ENCODE peak calls at places on chromosomes 5 and 9, in six cellular contexts. One of them, this sample, is unnamed.

GRCh38 chr9:76634356-76635054 is 129.7 kb upstream of the PCA3 start:
- DNase-seq in stimulated activated CD4-positive, alpha-beta T cell treated with anti-CD3 and anti-CD28 coated beads, TNF-alpha, amount 100 ng/mL, for 1 hour: no peak
- DNase-seq in HTR-8/SVneo: no peak
- DNase-seq in ELR: no peak
- DNase-seq in NCI-H1694 treated with DMSO at 0.1 percent for 48 hours: no peak
- DNase-seq in mucosa of descending colon: no peak
- DNase-seq in this sample: no peak

GRCh38 chr9:132169672-132170392 is 8.0 kb downstream of the NTNG2 start:
- DNase-seq in ELR: peak; percentile 64
- DNase-seq in stimulated activated CD4-positive, alpha-beta T cell treated with anti-CD3 and anti-CD28 coated beads, TNF-alpha, amount 100 ng/mL, for 1 hour: peak; percentile 6
- DNase-seq in HTR-8/SVneo: peak; percentile 64
- DNase-seq in mucosa of descending colon: peak; percentile 63
- DNase-seq in NCI-H1694 treated with DMSO at 0.1 percent for 48 hours: peak; percentile 54
- DNase-seq in this sample: no peak

GRCh38 chr5:141598389-141599360 is 20.1 kb downstream of the DIAPH1 start:
- DNase-seq in HTR-8/SVneo: no peak
- DNase-seq in ELR: peak; percentile 43
- DNase-seq in NCI-H1694 treated with DMSO at 0.1 percent for 48 hours: no peak
- DNase-seq in stimulated activated CD4-positive, alpha-beta T cell treated with anti-CD3 and anti-CD28 coated beads, TNF-alpha, amount 100 ng/mL, for 1 hour: no peak
- DNase-seq in mucosa of descending colon: no peak
- DNase-seq in this sample: no peak

GRCh38 chr9:133534346-133535284 is at the start of gene ADAMTSL2:
- DNase-seq in mucosa of descending colon: no peak
- DNase-seq in HTR-8/SVneo: no peak
- DNase-seq in ELR: peak; percentile 39
- DNase-seq in stimulated activated CD4-positive, alpha-beta T cell treated with anti-CD3 and anti-CD28 coated beads, TNF-alpha, amount 100 ng/mL, for 1 hour: peak; percentile 36
- DNase-seq in NCI-H1694 treated with DMSO at 0.1 percent for 48 hours: peak; percentile 58
- DNase-seq in this sample: peak; percentile 68

GRCh38 chr9:126158591-126159519 is 167.8 kb upstream of the MVB12B start:
- DNase-seq in HTR-8/SVneo: no peak
- DNase-seq in mucosa of descending colon: no peak
- DNase-seq in stimulated activated CD4-positive, alpha-beta T cell treated with anti-CD3 and anti-CD28 coated beads, TNF-alpha, amount 100 ng/mL, for 1 hour: no peak
- DNase-seq in NCI-H1694 treated with DMSO at 0.1 percent for 48 hours: no peak
- DNase-seq in ELR: no peak
- DNase-seq in this sample: no peak

GRCh38 chr9:127754761-127755557 is 19.9 kb upstream of the TOR2A start:
- DNase-seq in HTR-8/SVneo: no peak
- DNase-seq in mucosa of descending colon: no peak
- DNase-seq in stimulated activated CD4-positive, alpha-beta T cell treated with anti-CD3 and anti-CD28 coated beads, TNF-alpha, amount 100 ng/mL, for 1 hour: no peak
- DNase-seq in NCI-H1694 treated with DMSO at 0.1 percent for 48 hours: peak; percentile 21
- DNase-seq in ELR: no peak
- DNase-seq in this sample: no peak

GRCh38 chr9:126109575-126109974 is 217.1 kb upstream of the MVB12B start:
- DNase-seq in stimulated activated CD4-positive, alpha-beta T cell treated with anti-CD3 and anti-CD28 coated beads, TNF-alpha, amount 100 ng/mL, for 1 hour: no peak
- DNase-seq in HTR-8/SVneo: no peak
- DNase-seq in NCI-H1694 treated with DMSO at 0.1 percent for 48 hours: no peak
- DNase-seq in ELR: no peak
- DNase-seq in mucosa of descending colon: no peak
- DNase-seq in this sample: no peak

GRCh38 chr5:157930710-157931109 is 71.8 kb upstream of the CLINT1 start:
- DNase-seq in ELR: no peak
- DNase-seq in stimulated activated CD4-positive, alpha-beta T cell treated with anti-CD3 and anti-CD28 coated beads, TNF-alpha, amount 100 ng/mL, for 1 hour: no peak
- DNase-seq in HTR-8/SVneo: no peak
- DNase-seq in mucosa of descending colon: no peak
- DNase-seq in NCI-H1694 treated with DMSO at 0.1 percent for 48 hours: no peak
- DNase-seq in this sample: peak; percentile 2

GRCh38 chr5:97087138-97087537 is 55.3 kb downstream of the LIX1 start:
- DNase-seq in ELR: no peak
- DNase-seq in mucosa of descending colon: no peak
- DNase-seq in NCI-H1694 treated with DMSO at 0.1 percent for 48 hours: no peak
- DNase-seq in stimulated activated CD4-positive, alpha-beta T cell treated with anti-CD3 and anti-CD28 coated beads, TNF-alpha, amount 100 ng/mL, for 1 hour: no peak
- DNase-seq in HTR-8/SVneo: no peak
- DNase-seq in this sample: no peak

GRCh38 chr5:163914911-163915310 is 409.5 kb downstream of the MAT2B start:
- DNase-seq in stimulated activated CD4-positive, alpha-beta T cell treated with anti-CD3 and anti-CD28 coated beads, TNF-alpha, amount 100 ng/mL, for 1 hour: no peak
- DNase-seq in ELR: no peak
- DNase-seq in NCI-H1694 treated with DMSO at 0.1 percent for 48 hours: peak; percentile 90
- DNase-seq in mucosa of descending colon: peak; percentile 85
- DNase-seq in HTR-8/SVneo: no peak
- DNase-seq in this sample: peak; percentile 96

GRCh38 chr5:58294598-58295298 is 165.1 kb downstream of the PLK2 start:
- DNase-seq in stimulated activated CD4-positive, alpha-beta T cell treated with anti-CD3 and anti-CD28 coated beads, TNF-alpha, amount 100 ng/mL, for 1 hour: no peak
- DNase-seq in ELR: peak; percentile 82
- DNase-seq in mucosa of descending colon: no peak
- DNase-seq in HTR-8/SVneo: no peak
- DNase-seq in NCI-H1694 treated with DMSO at 0.1 percent for 48 hours: no peak
- DNase-seq in this sample: no peak

GRCh38 chr9:92522983-92523970 is 12.5 kb downstream of the ECM2 start:
- DNase-seq in NCI-H1694 treated with DMSO at 0.1 percent for 48 hours: no peak
- DNase-seq in HTR-8/SVneo: no peak
- DNase-seq in mucosa of descending colon: no peak
- DNase-seq in stimulated activated CD4-positive, alpha-beta T cell treated with anti-CD3 and anti-CD28 coated beads, TNF-alpha, amount 100 ng/mL, for 1 hour: no peak
- DNase-seq in ELR: peak; percentile 27
- DNase-seq in this sample: no peak

GRCh38 chr5:96318569-96319100 is 114.4 kb downstream of the PCSK1 start:
- DNase-seq in ELR: no peak
- DNase-seq in NCI-H1694 treated with DMSO at 0.1 percent for 48 hours: no peak
- DNase-seq in HTR-8/SVneo: no peak
- DNase-seq in stimulated activated CD4-positive, alpha-beta T cell treated with anti-CD3 and anti-CD28 coated beads, TNF-alpha, amount 100 ng/mL, for 1 hour: no peak
- DNase-seq in mucosa of descending colon: no peak
- DNase-seq in this sample: no peak

GRCh38 chr9:114805670-114806551 is at the start of gene TNFSF15:
- DNase-seq in ELR: peak; percentile 5
- DNase-seq in HTR-8/SVneo: no peak
- DNase-seq in mucosa of descending colon: peak; percentile 78
- DNase-seq in NCI-H1694 treated with DMSO at 0.1 percent for 48 hours: no peak
- DNase-seq in stimulated activated CD4-positive, alpha-beta T cell treated with anti-CD3 and anti-CD28 coated beads, TNF-alpha, amount 100 ng/mL, for 1 hour: no peak
- DNase-seq in this sample: peak; percentile 5

GRCh38 chr5:109695005-109695926 is 5.5 kb downstream of the MAN2A1 start:
- DNase-seq in stimulated activated CD4-positive, alpha-beta T cell treated with anti-CD3 and anti-CD28 coated beads, TNF-alpha, amount 100 ng/mL, for 1 hour: no peak
- DNase-seq in ELR: no peak
- DNase-seq in mucosa of descending colon: no peak
- DNase-seq in HTR-8/SVneo: no peak
- DNase-seq in NCI-H1694 treated with DMSO at 0.1 percent for 48 hours: no peak
- DNase-seq in this sample: no peak

GRCh38 chr5:141182248-141182647 is at the start of gene PCDHB16:
- DNase-seq in NCI-H1694 treated with DMSO at 0.1 percent for 48 hours: peak; percentile 59
- DNase-seq in ELR: peak; percentile 40
- DNase-seq in stimulated activated CD4-positive, alpha-beta T cell treated with anti-CD3 and anti-CD28 coated beads, TNF-alpha, amount 100 ng/mL, for 1 hour: no peak
- DNase-seq in HTR-8/SVneo: no peak
- DNase-seq in mucosa of descending colon: no peak
- DNase-seq in this sample: no peak

GRCh38 chr9:109249615-109250014 is 71.2 kb downstream of the EPB41L4B start:
- DNase-seq in stimulated activated CD4-positive, alpha-beta T cell treated with anti-CD3 and anti-CD28 coated beads, TNF-alpha, amount 100 ng/mL, for 1 hour: no peak
- DNase-seq in NCI-H1694 treated with DMSO at 0.1 percent for 48 hours: peak; percentile 31
- DNase-seq in mucosa of descending colon: no peak
- DNase-seq in HTR-8/SVneo: no peak
- DNase-seq in ELR: no peak
- DNase-seq in this sample: no peak

GRCh38 chr9:94843089-94843488 is 116.6 kb downstream of the AOPEP start:
- DNase-seq in stimulated activated CD4-positive, alpha-beta T cell treated with anti-CD3 and anti-CD28 coated beads, TNF-alpha, amount 100 ng/mL, for 1 hour: no peak
- DNase-seq in mucosa of descending colon: no peak
- DNase-seq in HTR-8/SVneo: no peak
- DNase-seq in NCI-H1694 treated with DMSO at 0.1 percent for 48 hours: no peak
- DNase-seq in ELR: no peak
- DNase-seq in this sample: no peak

This sample was measured in DMS 273 treated with DMSO at 0.1 percent for 48 hours.